ENCODE peak calls at places on chromosomes 13 and 19, in eight cellular contexts. H, M, E, Z, A, V, X and I are unnamed samples.

GRCh38 chr13:54980651-54981050 is 1952.0 kb downstream of the OLFM4 start:
- DNase-seq in H (peak), V (no peak), X (no peak), A (no peak), Z (no peak), E (no peak), M (no peak), I (no peak)

GRCh38 chr19:33171916-33172359 is 22.2 kb upstream of the LRP3 start:
- DNase-seq in M (no peak), E (no peak), V (no peak), Z (no peak), H (peak), X (no peak), A (no peak), I (no peak)

GRCh38 chr13:70407486-70407885 is 299.2 kb upstream of the KLHL1 start:
- DNase-seq in E (no peak), V (no peak), X (no peak), A (no peak), H (no peak), M (no peak), Z (no peak), I (no peak)

GRCh38 chr19:31639306-31639705 is 290.1 kb upstream of the TSHZ3 start:
- DNase-seq in X (no peak), V (no peak), H (peak), E (no peak), M (no peak), Z (no peak), A (no peak), I (no peak)

GRCh38 chr19:42113641-42114348 is 18.5 kb downstream of the POU2F2 start:
- DNase-seq in M (peak), E (no peak), X (peak), A (peak), H (peak), V (no peak), Z (peak), I (peak)

GRCh38 chr13:20058476-20058875 is 99.9 kb downstream of the ZMYM2 start:
- DNase-seq in H (no peak), X (no peak), Z (no peak), V (no peak), E (no peak), A (no peak), M (no peak), I (no peak)

GRCh38 chr13:30978981-30979956 is 46.8 kb downstream of the TEX26 start:
- DNase-seq in Z (no peak), H (no peak), X (no peak), E (peak), V (peak), A (no peak), M (peak), I (peak)

GRCh38 chr19:1470864-1471513 is 8.0 kb downstream of the C19orf25 start:
- DNase-seq in X (no peak), H (no peak), E (no peak), M (no peak), Z (no peak), A (no peak), V (no peak), I (no peak)

GRCh38 chr19:17605761-17606745 is 50.6 kb downstream of the COLGALT1 start:
- DNase-seq in Z (peak), V (peak), M (peak), A (no peak), X (peak), E (no peak), H (peak), I (peak)

GRCh38 chr13:109166807-109167206 is 537.4 kb downstream of the MYO16 start:
- DNase-seq in A (no peak), Z (no peak), V (no peak), H (peak), M (no peak), E (no peak), X (no peak), I (no peak)

GRCh38 chr19:7823902-7824301 is 6.1 kb upstream of the EVI5L start:
- DNase-seq in Z (no peak), A (no peak), E (no peak), X (no peak), H (no peak), V (no peak), M (no peak), I (no peak)

GRCh38 chr13:50149932-50150331 is 134.7 kb downstream of the KCNRG start:
- DNase-seq in X (no peak), E (peak), Z (no peak), V (no peak), H (no peak), A (no peak), M (no peak), I (no peak)